ENCODE peak calls at places on chromosome 18, in ten cellular contexts. O is endothelial cell of umbilical vein, G is WERI-Rb-1, X is lower lobe of right lung, C is IMR-90, R is adrenal gland, Z is keratinocyte, N is PC-9, U is heart right ventricle, M is mucosa of descending colon. P is an unnamed sample.

GRCh38 chr18:6558770-6559169 is 144.1 kb upstream of the L3MBTL4 start:
- DNase-seq in O (no peak), G (no peak), X (no peak), C (no peak), R (no peak), Z (no peak), N (no peak), U (no peak), M (no peak), P (no peak)

GRCh38 chr18:10202947-10203346 is 251.5 kb upstream of the APCDD1 start:
- DNase-seq in O (no peak), G (peak; percentile 82), X (no peak), C (no peak), R (no peak), Z (no peak), N (no peak), U (no peak), M (no peak), P (no peak)

GRCh38 chr18:9712606-9713005 is 4.5 kb downstream of the RAB31 start:
- DNase-seq in O (no peak), G (no peak), X (no peak), C (no peak), R (no peak), Z (no peak), N (no peak), U (no peak), M (no peak), P (no peak)

GRCh38 chr18:51211552-51211951 is 14.1 kb upstream of the MEX3C start:
- DNase-seq in O (peak; percentile 83), G (no peak), X (peak; percentile 71), C (peak; percentile 59), R (peak; percentile 54), Z (no peak), N (peak; percentile 41), U (peak; percentile 55), M (no peak), P (peak; percentile 52)

GRCh38 chr18:67131498-67131897 is 385.0 kb downstream of the DSEL start:
- DNase-seq in O (no peak), G (no peak), X (no peak), C (no peak), R (no peak), Z (no peak), N (no peak), U (no peak), M (no peak), P (peak; percentile 84)

GRCh38 chr18:5521000-5521399 is 22.8 kb downstream of the EPB41L3 start:
- DNase-seq in O (no peak), G (no peak), X (no peak), C (no peak), R (no peak), Z (no peak), N (no peak), U (no peak), M (no peak), P (no peak)

GRCh38 chr18:67243799-67244587 is 272.5 kb downstream of the DSEL start:
- DNase-seq in O (peak; percentile 53), G (no peak), X (no peak), C (peak; percentile 16), R (no peak), Z (no peak), N (no peak), U (no peak), M (no peak), P (no peak)

GRCh38 chr18:79947881-79948610 is 3.4 kb downstream of the SLC66A2 start:
- DNase-seq in O (no peak), G (peak; percentile 4), X (peak; percentile 26), C (no peak), R (peak; percentile 47), Z (no peak), N (no peak), U (no peak), M (peak; percentile 33), P (no peak)

DNA sequence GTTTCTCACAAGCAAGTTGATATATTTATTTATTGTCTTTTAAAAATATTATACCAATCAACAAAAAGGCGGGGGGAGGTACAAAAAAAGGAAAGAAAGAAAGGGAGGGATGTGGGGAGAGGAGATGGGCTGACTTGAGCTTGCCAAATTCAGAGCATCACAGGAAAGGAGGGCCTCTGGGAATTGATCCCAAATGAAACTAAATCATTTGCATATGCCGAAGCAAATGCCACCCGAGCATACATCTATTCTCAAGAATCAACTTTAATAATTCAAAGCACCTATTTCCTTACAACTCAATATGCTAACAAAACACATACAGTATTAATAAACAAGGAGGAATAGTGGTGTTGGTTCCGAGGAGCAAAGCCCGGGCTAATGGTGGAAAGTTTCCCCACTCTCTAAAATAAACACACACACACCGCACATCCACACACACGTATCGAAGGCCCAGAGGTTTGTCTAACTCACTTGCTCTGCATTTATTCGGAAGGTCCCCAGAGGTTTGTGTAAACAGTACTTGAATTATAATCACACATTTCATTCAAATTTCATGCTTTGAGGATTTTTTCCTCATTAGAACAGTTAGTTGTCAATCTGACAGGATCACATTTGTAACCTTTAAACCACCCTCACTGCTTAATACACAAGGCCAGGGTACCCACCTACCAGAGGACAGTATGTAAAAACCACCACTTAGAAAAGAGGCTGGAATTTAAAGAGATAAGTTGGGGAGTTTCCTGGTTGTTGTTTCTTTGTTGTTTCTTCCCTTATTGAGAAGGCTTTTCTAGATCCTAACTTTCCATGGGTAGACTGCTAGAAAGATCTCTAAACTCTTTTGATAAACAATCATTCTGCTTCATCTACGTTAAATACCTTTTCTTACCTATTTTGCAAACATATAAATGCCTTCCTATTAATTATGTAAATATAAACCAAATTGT is 264.7 kb downstream of the TCF4 start:
- DNase-seq in O (peak; percentile 37), G (no peak), X (no peak), C (peak; percentile 31), R (peak; percentile 54), Z (no peak), N (no peak), U (peak; percentile 37), M (no peak), P (no peak)
- H3K4me3 ChIP-seq in O (no peak overlapping the region), G (no peak overlapping the region), X (peak overlapping the region; percentile 55), C (peak overlapping the region; percentile 7), R (no peak overlapping the region), Z (no peak overlapping the region), N (no peak overlapping the region), U (peak overlapping the region; percentile 72), M (no peak overlapping the region), P (peak overlapping the region; percentile 73)

DNA sequence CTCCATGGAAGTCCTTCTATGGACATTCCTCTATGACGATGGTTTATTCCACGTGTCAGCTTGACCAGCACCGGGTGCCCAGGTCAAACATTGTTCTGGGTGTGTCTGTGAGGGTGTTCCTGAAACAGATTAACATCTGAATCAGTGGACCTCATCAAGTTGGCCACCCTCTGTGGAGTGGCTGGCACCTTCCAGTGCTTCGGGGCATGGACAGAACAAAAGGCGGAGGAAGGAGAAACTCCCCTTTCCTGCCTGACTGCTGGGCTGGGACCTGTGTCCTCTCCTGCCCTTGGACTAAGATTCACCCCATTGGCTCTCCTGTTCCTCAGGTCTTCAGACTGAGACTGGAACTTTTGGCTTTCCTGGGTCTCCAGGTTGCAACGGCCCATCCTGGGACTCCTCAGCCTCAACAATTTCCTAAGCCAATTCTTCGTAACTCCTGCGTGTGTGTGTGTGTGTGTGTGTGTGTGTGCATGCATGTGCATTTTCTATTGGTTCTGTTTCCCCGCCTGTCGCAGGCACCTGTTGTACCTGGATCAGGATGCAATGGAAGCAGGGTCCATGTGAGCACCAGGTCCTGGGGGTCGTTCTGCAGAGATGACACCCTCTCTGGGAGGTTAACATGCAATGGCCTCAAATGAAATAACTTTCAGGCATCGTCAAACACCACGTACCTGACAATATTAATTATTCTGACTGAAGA is 357.2 kb upstream of the SALL3 start:
- DNase-seq in O (no peak), G (peak; percentile 3), X (no peak), C (no peak), R (no peak), Z (no peak), N (no peak), U (no peak), M (no peak), P (no peak)
- H3K9me3 ChIP-seq in O (peaks cover 2% of the 10 kb centered on the region), G (no peaks in the 10 kb centered on the region), X (no peaks in the 10 kb centered on the region), C (peaks cover 56% of the 10 kb centered on the region), R (no peaks in the 10 kb centered on the region), Z (peaks cover 19% of the 10 kb centered on the region), N (no peaks in the 10 kb centered on the region), U (peaks cover 2% of the 10 kb centered on the region), M (peaks cover 5% of the 10 kb centered on the region), P (no peaks in the 10 kb centered on the region)

DNA sequence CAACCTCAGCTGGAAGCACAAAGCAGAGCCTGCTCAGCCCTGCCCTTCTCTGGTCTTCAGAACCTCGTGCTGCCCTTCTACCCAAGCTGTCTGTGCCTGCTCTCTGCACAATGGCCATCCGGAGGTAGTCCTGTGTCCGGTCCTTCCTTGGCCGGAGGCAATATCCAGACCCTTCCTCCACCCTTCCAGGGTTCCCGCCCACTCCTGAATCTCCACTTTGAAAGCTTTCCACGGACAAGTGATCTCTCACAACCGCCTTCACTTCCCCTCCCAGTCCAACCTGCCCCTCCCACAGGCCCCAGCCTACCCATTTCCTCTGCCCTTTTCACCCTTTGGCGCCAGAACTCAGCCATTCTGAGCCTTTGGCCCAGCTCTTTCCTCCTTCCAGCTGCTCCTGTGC is 236.5 kb upstream of the SMAD2 start:
- DNase-seq in O (no peak), G (no peak), X (peak; percentile 52), C (no peak), R (peak; percentile 76), Z (no peak), N (no peak), U (peak; percentile 62), M (peak; percentile 78), P (no peak)
- TF ChIP-seq CTCF in O (no peak), G (no peak), X (no peak), C (no peak), R (no peak), Z (no peak), N (no peak), U (no peak), M (no peak), P (no peak)

GRCh38 chr18:61639886-61640285 is 252.9 kb downstream of the RNF152 start:
- DNase-seq in O (no peak), G (no peak), X (no peak), C (peak; percentile 58), R (no peak), Z (no peak), N (no peak), U (no peak), M (no peak), P (no peak)

GRCh38 chr18:61637319-61637718 is 255.5 kb downstream of the RNF152 start:
- DNase-seq in O (no peak), G (peak; percentile 57), X (no peak), C (no peak), R (no peak), Z (no peak), N (no peak), U (no peak), M (peak; percentile 77), P (no peak)

GRCh38 chr18:61637905-61638304 is 254.9 kb downstream of the RNF152 start:
- DNase-seq in O (no peak), G (no peak), X (no peak), C (no peak), R (no peak), Z (no peak), N (no peak), U (no peak), M (peak; percentile 57), P (no peak)

DNA sequence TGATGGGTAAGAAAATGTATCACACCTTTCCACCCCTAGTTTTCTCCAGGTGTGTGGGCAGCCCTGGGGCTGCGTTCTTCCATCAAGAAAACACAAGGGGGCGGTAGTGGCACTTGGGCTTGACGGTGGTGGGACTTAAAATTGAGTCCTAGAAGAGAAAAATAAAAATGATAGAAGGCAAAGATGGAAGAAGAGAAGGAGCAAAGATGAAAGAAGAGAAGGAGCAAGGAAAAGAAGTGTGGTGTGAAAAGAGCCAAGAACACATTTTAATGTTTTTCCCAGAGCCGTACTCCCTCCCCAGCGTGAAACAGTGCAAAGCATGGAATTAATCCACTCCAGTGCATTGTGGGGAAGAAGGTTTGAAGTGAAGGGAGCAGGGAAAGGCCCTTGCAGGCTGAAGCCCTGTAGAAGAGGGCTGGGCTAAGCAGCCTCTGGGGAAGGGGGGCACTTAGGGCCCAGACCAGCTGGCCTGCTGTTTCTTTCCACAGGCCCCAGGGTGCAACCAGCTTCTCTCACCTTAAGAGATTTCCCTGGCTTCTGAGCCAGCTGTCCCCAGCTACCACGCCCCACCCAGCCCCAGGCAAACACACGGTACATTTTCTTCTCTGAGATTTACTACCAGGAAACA is 256.8 kb downstream of the RNF152 start:
- DNase-seq in O (peak; percentile 76), G (peak; percentile 97), X (peak; percentile 49), C (peak; percentile 63), R (peak; percentile 78), Z (no peak), N (peak; percentile 23), U (peak; percentile 57), M (peak; percentile 85), P (peak; percentile 61)
- H3K4me3 ChIP-seq in O (no peak overlapping the region), G (peak overlapping the region; percentile 42), X (no peak overlapping the region), C (no peak overlapping the region), R (no peak overlapping the region), Z (no peak overlapping the region), N (no peak overlapping the region), U (no peak overlapping the region), M (no peak overlapping the region), P (no peak overlapping the region)